ENCODE peak calls at places on chromosomes 1 and 21, in seven cellular contexts. L is adrenal gland, E is uterus, C is MM.1S, G is fibroblast of the aortic adventitia, D is endodermal cell, Y is A673. S is an unnamed sample.

GRCh38 chr21:33078907-33079582 is 9.1 kb downstream of the OLIG1 start:
- DNase-seq in G (peak), E (no peak), D (no peak), C (peak), Y (no peak), L (no peak), S (peak)

GRCh38 chr1:158506369-158506987 is 34.5 kb downstream of the OR10R2 start:
- DNase-seq in G (peak), C (peak), Y (peak), D (peak), L (peak), E (no peak), S (no peak)

GRCh38 chr1:46556822-46557221 is 5.4 kb upstream of the KNCN start:
- DNase-seq in E (no peak), G (peak), C (no peak), Y (no peak), D (no peak), L (no peak), S (no peak)

GRCh38 chr1:115068780-115069179 is 20.5 kb downstream of the TSPAN2 start:
- DNase-seq in G (no peak), E (no peak), D (no peak), C (no peak), L (no peak), Y (no peak), S (no peak)

GRCh38 chr21:45427331-45428271 is 22.6 kb downstream of the COL18A1 start:
- DNase-seq in C (no peak), D (peak), L (peak), G (peak), E (peak), Y (no peak), S (peak)

GRCh38 chr21:45573452-45574035 is 31.3 kb upstream of the SLC19A1 start:
- DNase-seq in C (no peak), G (no peak), E (no peak), D (peak), L (no peak), Y (no peak), S (no peak)

GRCh38 chr1:29983366-29983765 is 740.0 kb downstream of the MATN1 start:
- DNase-seq in D (peak), E (no peak), L (no peak), Y (no peak), C (no peak), G (no peak), S (no peak)

GRCh38 chr1:183349201-183349711 is 68.9 kb downstream of the NMNAT2 start:
- DNase-seq in G (peak), L (no peak), Y (peak), D (no peak), C (no peak), E (peak), S (peak)

GRCh38 chr1:83571536-83571935 is 427.4 kb downstream of the TTLL7 start:
- DNase-seq in Y (no peak), D (no peak), G (no peak), L (no peak), E (no peak), C (no peak), S (no peak)

GRCh38 chr1:62841587-62842169 is 57.7 kb downstream of the ATG4C start:
- DNase-seq in Y (peak), C (peak), D (no peak), E (no peak), L (no peak), G (peak), S (peak)

GRCh38 chr1:155049651-155050559 is 1.2 kb upstream of the ADAM15 start:
- DNase-seq in Y (peak), E (no peak), D (no peak), G (peak), L (no peak), C (no peak), S (no peak)

GRCh38 chr1:78561856-78562255 is 58.4 kb upstream of the IFI44L start:
- DNase-seq in Y (no peak), C (no peak), D (no peak), E (no peak), L (no peak), G (no peak), S (no peak)

GRCh38 chr1:9384751-9385245 is 92.1 kb downstream of the SPSB1 start:
- DNase-seq in C (no peak), Y (no peak), G (no peak), D (no peak), L (peak), E (peak), S (no peak)

GRCh38 chr1:56527548-56528302 is 51.6 kb downstream of the PLPP3 start:
- DNase-seq in G (no peak), E (peak), C (peak), L (no peak), D (no peak), Y (peak), S (no peak)

GRCh38 chr1:89762431-89762800 is 58.4 kb upstream of the LRRC8D start:
- DNase-seq in D (no peak), Y (peak), L (no peak), E (no peak), C (peak), G (no peak), S (no peak)

GRCh38 chr1:85585845-85586244 is 5.3 kb downstream of the CCN1 start:
- DNase-seq in Y (no peak), E (peak), G (peak), C (no peak), D (no peak), L (peak), S (peak)

GRCh38 chr1:208081972-208082371 is 162.2 kb downstream of the PLXNA2 start:
- DNase-seq in C (no peak), L (no peak), D (peak), E (no peak), G (no peak), Y (no peak), S (no peak)

GRCh38 chr1:223102797-223103533 is 40.1 kb downstream of the TLR5 start:
- DNase-seq in D (no peak), E (peak), Y (no peak), G (no peak), L (no peak), C (no peak), S (no peak)

GRCh38 chr21:37815893-37816292 is 100.4 kb downstream of the KCNJ6 start:
- DNase-seq in D (no peak), Y (no peak), L (no peak), C (no peak), E (no peak), G (no peak), S (no peak)

GRCh38 chr21:46226920-46227599 is 1.5 kb downstream of the LSS start:
- DNase-seq in Y (peak), E (no peak), G (peak), D (peak), L (no peak), C (peak), S (no peak)

DNA sequence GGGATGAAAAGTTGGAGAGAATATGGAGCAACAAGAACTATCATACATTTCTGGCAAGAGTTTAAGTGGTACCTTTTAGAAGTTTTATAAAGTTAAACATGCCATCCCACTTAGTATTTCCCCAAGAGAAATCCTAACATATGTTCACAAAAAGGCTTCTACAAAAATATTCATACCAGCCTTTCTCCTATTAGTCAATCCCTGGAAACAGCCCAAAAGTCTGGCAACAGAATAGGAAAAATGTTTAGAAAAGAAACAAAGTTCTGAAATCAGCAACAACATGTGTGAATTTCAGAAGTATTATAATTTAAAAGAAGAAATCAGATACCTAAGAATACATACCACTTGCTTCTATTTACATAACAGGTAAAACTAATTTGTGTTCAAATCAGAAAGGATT is 271.0 kb downstream of the DSCAM start:
- DNase-seq in C (no peak), D (no peak), E (no peak), Y (no peak), G (no peak), L (no peak), S (no peak)
- H3K4me3 ChIP-seq in C (no peak), D (peak), E (no peak), Y (no peak), G (no peak), L (no peak), S (no peak)

DNA sequence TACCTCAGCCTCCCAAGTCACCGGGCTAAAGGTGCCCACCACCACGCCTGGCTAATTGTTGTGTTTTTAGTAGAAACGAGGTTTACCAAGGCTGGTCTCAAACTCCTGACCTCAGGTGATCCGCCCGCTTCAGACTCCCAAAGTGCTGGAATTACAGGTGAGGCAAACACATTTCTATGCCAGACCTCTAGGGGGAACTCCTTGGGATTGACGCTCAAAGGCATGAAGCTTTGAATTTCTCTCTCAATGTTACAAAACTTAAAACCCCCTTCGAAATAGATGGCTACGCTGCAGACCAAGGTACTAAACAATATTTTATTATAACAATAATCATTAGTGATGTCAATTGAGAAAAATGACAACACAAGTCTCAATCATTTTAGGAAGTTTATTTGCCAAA is 330.0 kb downstream of the SETD4 start:
- DNase-seq in L (no peak), E (no peak), Y (no peak), G (no peak), C (no peak), D (no peak), S (no peak)
- TF ChIP-seq CTCF in L (no peak), E (no peak), Y (no peak), G (no peak), C (no peak), D (peak), S (no peak)

GRCh38 chr1:231724876-231725647 is 98.5 kb downstream of the DISC1 start:
- DNase-seq in C (peak), D (peak), Y (peak), L (peak), E (no peak), G (peak), S (peak)
- H3K4me3 ChIP-seq in C (no peak), D (no peak), Y (no peak), L (no peak), E (no peak), G (no peak), S (no peak)

DNA sequence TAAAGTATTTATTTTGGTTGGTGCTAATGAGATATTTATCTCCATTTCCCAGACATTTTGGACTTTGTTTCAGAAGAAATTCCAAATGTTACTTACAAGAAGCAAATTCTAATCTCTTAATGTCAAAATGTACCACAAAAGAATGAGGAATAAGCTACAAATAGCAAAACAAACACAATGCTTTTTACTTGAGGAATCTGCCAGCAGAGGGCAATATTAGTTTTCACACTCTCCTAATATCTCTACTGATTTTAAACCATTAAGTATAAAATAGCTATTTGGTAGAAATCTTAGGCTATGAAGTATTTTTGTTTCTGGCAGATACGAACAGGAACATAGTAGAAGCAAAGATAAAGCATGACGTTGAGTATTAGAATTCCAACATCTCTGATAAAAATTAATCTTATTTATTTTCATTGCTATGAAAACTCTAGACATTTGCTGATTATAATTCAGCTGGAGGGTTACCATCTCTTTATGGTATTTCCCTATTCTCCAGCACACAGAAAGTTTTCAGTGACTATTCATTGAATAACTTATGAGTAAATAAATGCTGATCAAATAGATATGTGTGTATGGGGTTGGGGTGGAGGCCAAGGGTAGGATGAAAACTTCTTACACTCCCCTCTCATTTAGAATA is 13.4 kb upstream of the HMCN1 start:
- DNase-seq in D (no peak), G (peak), Y (peak), E (no peak), C (peak), L (no peak), S (peak)
- TF ChIP-seq CTCF in D (peak), G (peak), Y (peak), E (peak), C (peak), L (peak), S (peak)

DNA sequence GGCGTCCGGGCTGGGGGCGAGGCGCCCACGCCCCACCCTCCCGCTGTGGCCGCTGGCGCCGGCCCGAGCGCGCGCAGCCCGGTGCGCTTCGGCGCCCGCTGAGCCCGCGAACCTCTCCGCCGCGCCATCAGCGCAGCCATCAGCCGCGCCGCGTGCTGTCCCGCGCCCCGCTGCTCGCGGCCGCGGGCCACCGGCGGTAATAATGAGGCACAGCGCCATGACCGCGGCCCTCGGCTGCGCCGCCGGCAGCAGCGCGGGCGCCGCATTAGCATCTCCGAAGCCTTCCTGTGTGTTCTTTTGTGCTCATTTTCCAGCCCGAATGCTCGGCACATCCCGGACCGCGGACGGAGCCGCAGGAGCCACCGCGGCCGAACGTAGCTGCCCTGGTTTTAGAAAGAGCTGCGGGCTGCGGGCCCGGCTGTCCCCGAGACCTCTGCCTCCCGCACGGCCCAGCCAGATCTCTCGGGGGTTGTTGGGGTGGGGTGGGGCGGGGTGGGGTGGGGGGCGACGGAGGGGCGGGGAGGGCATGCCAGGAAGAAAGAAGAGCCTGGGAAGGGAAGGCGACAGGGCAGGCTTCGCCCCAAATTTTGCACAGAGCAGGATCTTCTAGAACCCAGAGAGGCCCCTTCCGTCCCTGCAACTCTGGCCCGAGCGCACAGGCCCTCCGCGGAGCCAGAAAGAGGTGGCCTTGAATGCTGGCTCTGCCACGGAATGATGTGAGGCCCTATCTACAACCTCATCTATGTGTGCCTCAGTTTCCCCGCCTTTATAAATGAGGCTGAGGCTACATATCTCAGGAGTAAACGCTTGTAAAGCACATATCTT is 55.3 kb downstream of the RRAGC start:
- DNase-seq in C (no peak), D (peak), L (no peak), G (no peak), E (no peak), Y (peak), S (no peak)
- H3K4me3 ChIP-seq in C (peak), D (peak), L (no peak), G (peak), E (no peak), Y (peak), S (peak)

DNA sequence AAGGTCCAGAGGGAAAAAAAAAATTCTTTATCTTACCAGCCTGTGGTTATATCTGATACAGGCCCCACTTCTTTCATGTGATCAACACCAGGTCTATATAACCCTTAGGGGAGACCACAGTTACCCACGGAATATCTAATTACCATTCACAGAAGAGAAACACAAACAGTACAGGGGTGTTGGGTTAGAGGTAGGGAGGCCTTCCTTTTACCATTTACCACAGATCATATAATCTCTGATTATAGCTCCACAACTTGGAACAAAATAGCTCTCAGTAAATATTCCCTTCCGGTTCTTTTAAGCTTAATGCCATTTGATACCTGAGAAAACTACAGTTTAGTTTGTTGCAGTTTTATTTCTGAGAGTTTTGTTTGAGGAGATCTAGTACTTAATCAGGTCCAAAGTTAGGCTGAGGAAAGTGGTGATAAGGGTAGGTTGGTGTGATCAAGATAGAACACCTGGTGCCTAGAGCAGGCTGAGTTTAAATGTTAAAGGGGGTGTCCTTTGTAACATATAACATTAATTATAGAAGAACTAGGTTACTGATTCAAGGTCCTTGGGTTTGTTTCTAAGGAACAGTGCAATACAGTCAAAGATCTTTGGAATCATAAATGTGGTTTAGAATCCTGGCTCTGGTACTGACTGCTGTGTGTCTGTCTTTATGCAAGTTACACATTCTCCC is 14.1 kb downstream of the EPB41 start:
- DNase-seq in E (no peak), G (peak), Y (peak), C (no peak), D (no peak), L (no peak), S (no peak)
- TF ChIP-seq CTCF in E (no peak), G (no peak), Y (no peak), C (no peak), D (no peak), L (no peak), S (no peak)

GRCh38 chr1:94143809-94144176 is 22.8 kb upstream of the ABCA4 start:
- DNase-seq in C (no peak), G (no peak), L (no peak), D (no peak), E (no peak), Y (no peak), S (no peak)

GRCh38 chr1:94143173-94143808 is 22.3 kb upstream of the ABCA4 start:
- DNase-seq in G (no peak), C (no peak), L (no peak), E (no peak), D (no peak), Y (no peak), S (peak)

GRCh38 chr1:94144836-94145235 is 23.9 kb upstream of the ABCA4 start:
- DNase-seq in D (no peak), Y (no peak), C (no peak), E (no peak), L (no peak), G (no peak), S (no peak)

GRCh38 chr1:94142022-94142421 is 21.1 kb upstream of the ABCA4 start:
- DNase-seq in C (no peak), G (peak), Y (no peak), E (no peak), L (no peak), D (no peak), S (peak)

DNA sequence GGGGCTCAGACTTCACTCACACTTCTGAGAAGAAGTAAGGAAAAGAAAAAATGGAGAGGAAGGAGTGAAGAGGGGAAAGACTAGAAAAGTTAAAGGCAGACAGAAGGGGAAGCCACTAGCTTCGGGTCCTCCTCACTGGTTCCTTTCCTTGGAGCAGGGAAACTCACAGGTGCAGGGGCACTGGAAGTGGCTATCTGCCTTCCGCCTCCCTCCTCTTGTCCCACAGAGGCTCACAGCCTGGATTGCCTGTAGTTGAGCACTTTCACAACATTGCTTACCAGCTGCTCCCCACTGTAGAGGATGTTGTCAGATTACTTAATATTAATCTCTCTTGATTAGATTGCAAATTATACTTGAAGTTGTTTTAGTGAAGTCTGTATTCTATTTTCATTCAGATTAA is 21.6 kb upstream of the ABCA4 start:
- DNase-seq in C (no peak), D (peak), Y (no peak), L (no peak), E (no peak), G (no peak), S (no peak)
- H3K4me3 ChIP-seq in C (no peak), D (no peak), Y (no peak), L (no peak), E (no peak), G (no peak), S (no peak)

GRCh38 chr1:163747855-163748254 is 426.1 kb downstream of the NUF2 start:
- DNase-seq in Y (no peak), L (no peak), E (no peak), C (no peak), D (no peak), G (no peak), S (no peak)
- TF ChIP-seq CTCF in Y (peak), L (no peak), E (no peak), C (no peak), D (peak), G (no peak), S (no peak)

GRCh38 chr1:150566589-150567340 is 12.6 kb downstream of the MCL1 start:
- DNase-seq in C (no peak), D (no peak), Y (no peak), L (no peak), E (no peak), G (no peak), S (no peak)

GRCh38 chr1:150567341-150567716 is 12.1 kb downstream of the MCL1 start:
- DNase-seq in D (peak), L (no peak), E (peak), G (peak), Y (no peak), C (peak), S (no peak)

GRCh38 chr1:150567717-150568561 is 11.5 kb downstream of the MCL1 start:
- DNase-seq in E (peak), C (peak), Y (peak), D (peak), G (peak), L (peak), S (peak)

GRCh38 chr1:150564051-150564991 is 15.1 kb downstream of the MCL1 start:
- DNase-seq in C (peak), L (no peak), G (peak), Y (no peak), E (peak), D (peak), S (no peak)

GRCh38 chr1:150568567-150568966 is 10.8 kb downstream of the MCL1 start:
- DNase-seq in Y (no peak), G (no peak), L (no peak), E (peak), D (no peak), C (peak), S (no peak)
- H3K4me3 ChIP-seq in Y (no peak), G (no peak), L (no peak), E (peak), D (peak), C (peak), S (peak)